ENCODE peak calls at places on chromosomes 5 and 9, in nine cellular contexts. V is K562, L is A549, F is GM12878, A is HCT116, D is SK-N-SH, N is H1, E is HepG2, S is endothelial cell of umbilical vein. Q is an unnamed sample.

GRCh38 chr5:10719965-10720364 is 41.1 kb downstream of the DAP start:
- DNase-seq in V (no peak), L (no peak), F (no peak), A (peak), D (no peak), N (no peak), E (no peak), S (peak), Q (no peak)

GRCh38 chr9:100394819-100395218 is 32.1 kb upstream of the MSANTD3 start:
- DNase-seq in V (no peak), L (no peak), F (no peak), A (no peak), D (no peak), N (no peak), E (no peak), S (no peak), Q (peak)

GRCh38 chr9:23587903-23588302 is 238.1 kb downstream of the ELAVL2 start:
- DNase-seq in V (no peak), L (no peak), F (no peak), A (no peak), D (no peak), N (peak), E (no peak), S (no peak), Q (no peak)

GRCh38 chr9:17063535-17064135 is 71.2 kb upstream of the CNTLN start:
- DNase-seq in V (peak), L (peak), F (no peak), A (peak), D (peak), N (no peak), E (peak), S (peak), Q (peak)

GRCh38 chr5:372556-372910 is 51.0 kb downstream of the AHRR start:
- DNase-seq in V (no peak), L (no peak), F (no peak), A (no peak), D (peak), N (peak), E (no peak), S (no peak), Q (peak)

GRCh38 chr5:78407458-78407857 is 47.0 kb downstream of the SCAMP1 start:
- DNase-seq in V (no peak), L (no peak), F (no peak), A (no peak), D (no peak), N (no peak), E (no peak), S (no peak), Q (no peak)

GRCh38 chr5:180400416-180400815 is 47.3 kb upstream of the GFPT2 start:
- DNase-seq in V (peak), L (no peak), F (no peak), A (no peak), D (no peak), N (no peak), E (no peak), S (no peak), Q (no peak)

GRCh38 chr9:114894801-114895433 is 35.5 kb downstream of the TNFSF8 start:
- DNase-seq in V (no peak), L (peak), F (no peak), A (no peak), D (no peak), N (no peak), E (peak), S (peak), Q (peak)

GRCh38 chr5:74166064-74166463 is 474.5 kb downstream of the ENC1 start:
- DNase-seq in V (no peak), L (no peak), F (no peak), A (no peak), D (no peak), N (no peak), E (no peak), S (peak), Q (no peak)

GRCh38 chr5:23013395-23013994 is 160.4 kb upstream of the CDH12 start:
- DNase-seq in V (no peak), L (no peak), F (no peak), A (no peak), D (no peak), N (no peak), E (no peak), S (no peak), Q (no peak)

GRCh38 chr5:134626369-134627014 is 6.1 kb downstream of the SAR1B start:
- DNase-seq in V (no peak), L (no peak), F (no peak), A (no peak), D (no peak), N (no peak), E (peak), S (peak), Q (peak)

GRCh38 chr9:20219437-20219836 is 402.9 kb downstream of the MLLT3 start:
- DNase-seq in V (no peak), L (no peak), F (no peak), A (no peak), D (no peak), N (no peak), E (no peak), S (no peak), Q (no peak)

GRCh38 chr5:55900068-55900467 is 48.9 kb downstream of the IL31RA start:
- DNase-seq in V (no peak), L (no peak), F (peak), A (no peak), D (no peak), N (no peak), E (no peak), S (no peak), Q (no peak)

GRCh38 chr9:113614843-113615648 is 151.5 kb downstream of the RGS3 start:
- DNase-seq in V (no peak), L (no peak), F (no peak), A (no peak), D (no peak), N (no peak), E (no peak), S (no peak), Q (peak)

GRCh38 chr5:98016771-98017170 is 756.7 kb upstream of the RGMB start:
- DNase-seq in V (no peak), L (no peak), F (no peak), A (no peak), D (no peak), N (no peak), E (no peak), S (no peak), Q (no peak)

GRCh38 chr5:134387443-134387842 is 16.1 kb downstream of the UBE2B start:
- DNase-seq in V (no peak), L (no peak), F (no peak), A (no peak), D (no peak), N (no peak), E (no peak), S (no peak), Q (no peak)

GRCh38 chr9:109013678-109014145 is 413 bp upstream of the CTNNAL1 start:
- DNase-seq in V (no peak), L (no peak), F (no peak), A (no peak), D (no peak), N (no peak), E (no peak), S (no peak), Q (no peak)

GRCh38 chr5:179430256-179431175 is 85.3 kb upstream of the ADAMTS2 start:
- DNase-seq in V (no peak), L (no peak), F (no peak), A (no peak), D (no peak), N (no peak), E (no peak), S (no peak), Q (no peak)

GRCh38 chr5:65927497-65928340 is 1.3 kb downstream of the ERBIN start:
- DNase-seq in V (peak), L (peak), F (no peak), A (no peak), D (peak), N (no peak), E (peak), S (peak), Q (peak)

GRCh38 chr5:133316346-133317343 is 264.8 kb downstream of the HSPA4 start:
- DNase-seq in V (peak), L (peak), F (no peak), A (peak), D (no peak), N (peak), E (peak), S (peak), Q (peak)

GRCh38 chr5:170614071-170614490 is 110.3 kb downstream of the KCNIP1 start:
- DNase-seq in V (no peak), L (no peak), F (no peak), A (no peak), D (peak), N (no peak), E (no peak), S (no peak), Q (no peak)

GRCh38 chr9:131635285-131635684 is 90.0 kb downstream of the PRRT1B start:
- DNase-seq in V (peak), L (peak), F (no peak), A (peak), D (no peak), N (no peak), E (peak), S (peak), Q (peak)

GRCh38 chr5:132086277-132086794 is 12.7 kb downstream of the CSF2 start:
- DNase-seq in V (peak), L (peak), F (no peak), A (no peak), D (peak), N (no peak), E (no peak), S (peak), Q (no peak)

GRCh38 chr5:175378444-175379028 is 65.4 kb downstream of the DRD1 start:
- DNase-seq in V (no peak), L (peak), F (no peak), A (peak), D (no peak), N (no peak), E (no peak), S (no peak), Q (no peak)

GRCh38 chr9:16154570-16155078 is 601.8 kb downstream of the CCDC171 start:
- DNase-seq in V (no peak), L (no peak), F (no peak), A (no peak), D (no peak), N (peak), E (no peak), S (peak), Q (peak)

GRCh38 chr5:64784451-64785025 is 15.8 kb downstream of the CWC27 start:
- DNase-seq in V (peak), L (peak), F (peak), A (peak), D (peak), N (peak), E (peak), S (peak), Q (peak)

GRCh38 chr5:148421661-148422060 is 37.9 kb downstream of the FBXO38 start:
- DNase-seq in V (no peak), L (no peak), F (no peak), A (no peak), D (no peak), N (no peak), E (no peak), S (no peak), Q (no peak)

GRCh38 chr5:35214051-35214450 is 16.2 kb downstream of the PRLR start:
- DNase-seq in V (no peak), L (no peak), F (no peak), A (no peak), D (no peak), N (no peak), E (no peak), S (no peak), Q (no peak)

GRCh38 chr9:88037285-88037845 is 63.0 kb upstream of the CDK20 start:
- DNase-seq in V (no peak), L (no peak), F (no peak), A (no peak), D (no peak), N (no peak), E (no peak), S (no peak), Q (no peak)

GRCh38 chr5:15103864-15104263 is 232.3 kb upstream of the ANKH start:
- DNase-seq in V (no peak), L (no peak), F (no peak), A (no peak), D (no peak), N (no peak), E (no peak), S (no peak), Q (no peak)

GRCh38 chr9:4301302-4301701 is 1.4 kb upstream of the GLIS3 start:
- DNase-seq in V (no peak), L (no peak), F (no peak), A (no peak), D (no peak), N (no peak), E (no peak), S (no peak), Q (peak)

GRCh38 chr5:74201334-74202081 is 439.0 kb downstream of the ENC1 start:
- DNase-seq in V (no peak), L (no peak), F (peak), A (no peak), D (no peak), N (no peak), E (no peak), S (peak), Q (peak)

GRCh38 chr5:1477341-1477740 is 32.1 kb upstream of the SLC6A3 start:
- DNase-seq in V (no peak), L (no peak), F (no peak), A (no peak), D (no peak), N (no peak), E (no peak), S (no peak), Q (peak)

GRCh38 chr5:138650196-138650595 is 75.0 kb upstream of the HSPA9 start:
- DNase-seq in V (no peak), L (no peak), F (no peak), A (no peak), D (no peak), N (no peak), E (no peak), S (no peak), Q (no peak)

GRCh38 chr9:28389411-28389810 is 816.1 kb upstream of the C9orf72 start:
- DNase-seq in V (no peak), L (no peak), F (no peak), A (no peak), D (no peak), N (no peak), E (no peak), S (no peak), Q (no peak)

GRCh38 chr9:98365227-98365669 is 109.8 kb upstream of the TBC1D2 start:
- DNase-seq in V (peak), L (no peak), F (no peak), A (peak), D (no peak), N (no peak), E (peak), S (peak), Q (peak)

GRCh38 chr9:20512106-20512505 is 110.2 kb downstream of the MLLT3 start:
- DNase-seq in V (no peak), L (peak), F (no peak), A (no peak), D (no peak), N (no peak), E (no peak), S (peak), Q (no peak)

GRCh38 chr9:113564804-113565237 is 101.3 kb downstream of the RGS3 start:
- DNase-seq in V (peak), L (no peak), F (no peak), A (no peak), D (peak), N (peak), E (no peak), S (no peak), Q (peak)

GRCh38 chr5:54206580-54207229 is 103.7 kb downstream of the ARL15 start:
- DNase-seq in V (no peak), L (no peak), F (no peak), A (no peak), D (no peak), N (no peak), E (no peak), S (no peak), Q (no peak)

GRCh38 chr5:54207566-54207965 is 102.8 kb downstream of the ARL15 start:
- DNase-seq in V (no peak), L (no peak), F (no peak), A (no peak), D (no peak), N (no peak), E (no peak), S (no peak), Q (no peak)

GRCh38 chr5:54205918-54206317 is 104.5 kb downstream of the ARL15 start:
- DNase-seq in V (no peak), L (no peak), F (no peak), A (no peak), D (no peak), N (no peak), E (no peak), S (no peak), Q (no peak)

GRCh38 chr5:54205453-54205852 is 104.9 kb downstream of the ARL15 start:
- DNase-seq in V (no peak), L (no peak), F (no peak), A (no peak), D (no peak), N (no peak), E (no peak), S (no peak), Q (no peak)
- TF ChIP-seq MAX in V (no peak), L (no peak), F (no peak), A (no peak), D (no peak), N (no peak), E (no peak), S (no peak), Q (no peak)

GRCh38 chr5:141760193-141760592 is 78.2 kb upstream of the ARAP3 start:
- DNase-seq in V (no peak), L (no peak), F (no peak), A (no peak), D (no peak), N (no peak), E (no peak), S (no peak), Q (peak)
- H3K4me3 ChIP-seq in V (no peak), L (no peak), F (no peak), A (no peak), D (no peak), N (no peak), E (no peak), S (no peak), Q (no peak)

DNA sequence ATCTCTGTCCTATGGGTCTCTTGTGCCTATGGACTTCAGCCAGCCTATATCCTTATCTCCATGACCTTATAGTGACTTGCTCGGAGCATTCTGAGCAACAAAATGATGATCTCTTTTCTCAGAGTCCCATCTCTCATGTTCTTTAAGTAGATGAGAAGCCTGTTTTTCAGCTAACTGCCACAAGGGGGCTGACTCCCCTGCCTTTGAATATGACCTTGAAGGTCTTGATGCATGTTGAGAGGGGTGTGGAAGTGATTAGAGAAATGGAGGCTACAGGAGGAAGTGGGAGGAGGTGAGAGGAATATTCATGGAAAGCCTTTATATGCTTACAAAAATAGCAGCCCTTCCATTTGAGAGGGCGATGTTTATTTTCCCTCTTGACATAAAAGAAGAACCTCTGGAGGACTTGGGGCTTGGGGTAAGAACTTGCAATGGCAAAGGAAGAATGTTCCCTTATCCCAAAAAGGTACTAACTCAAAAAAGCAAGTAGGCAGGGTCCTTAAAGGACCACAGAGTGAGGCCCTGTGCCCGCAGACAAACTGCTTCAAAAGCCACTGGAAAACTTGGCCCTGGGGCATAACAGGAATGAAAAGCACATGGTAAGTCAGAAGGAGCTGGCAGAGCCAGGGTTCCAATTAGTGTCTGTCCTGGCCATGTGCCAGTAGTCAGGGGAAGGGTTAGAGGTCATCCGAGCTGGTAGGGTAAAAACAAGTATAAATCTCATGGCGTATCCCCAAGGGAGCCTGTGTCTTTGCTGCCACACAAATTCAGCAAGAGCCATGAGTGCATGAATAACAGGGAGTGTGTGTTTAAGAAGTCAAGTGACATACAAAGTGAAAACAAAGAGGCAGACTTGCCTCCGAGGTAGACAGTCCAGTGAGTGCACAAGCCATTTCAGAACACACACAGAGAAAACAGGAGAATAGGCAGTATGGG is 39.1 kb downstream of the FGD3 start:
- DNase-seq in V (no peak), L (no peak), F (no peak), A (no peak), D (no peak), N (no peak), E (no peak), S (no peak), Q (peak)
- TF ChIP-seq CTCF in V (peak), L (no peak), F (peak), A (peak), D (peak), N (peak), E (no peak), S (peak), Q (peak)

GRCh38 chr9:75866273-75866871 is 24.1 kb upstream of the PCSK5 start:
- DNase-seq in V (peak), L (no peak), F (no peak), A (peak), D (peak), N (peak), E (peak), S (peak), Q (peak)
- TF ChIP-seq MAX in V (no peak), L (no peak), F (no peak), A (no peak), D (no peak), N (no peak), E (no peak), S (no peak), Q (no peak)

GRCh38 chr5:67002832-67003231 is 193.8 kb downstream of the CD180 start:
- DNase-seq in V (no peak), L (no peak), F (no peak), A (no peak), D (no peak), N (no peak), E (peak), S (no peak), Q (no peak)
- H3K4me3 ChIP-seq in V (peak), L (no peak), F (no peak), A (no peak), D (no peak), N (no peak), E (no peak), S (no peak), Q (no peak)

DNA sequence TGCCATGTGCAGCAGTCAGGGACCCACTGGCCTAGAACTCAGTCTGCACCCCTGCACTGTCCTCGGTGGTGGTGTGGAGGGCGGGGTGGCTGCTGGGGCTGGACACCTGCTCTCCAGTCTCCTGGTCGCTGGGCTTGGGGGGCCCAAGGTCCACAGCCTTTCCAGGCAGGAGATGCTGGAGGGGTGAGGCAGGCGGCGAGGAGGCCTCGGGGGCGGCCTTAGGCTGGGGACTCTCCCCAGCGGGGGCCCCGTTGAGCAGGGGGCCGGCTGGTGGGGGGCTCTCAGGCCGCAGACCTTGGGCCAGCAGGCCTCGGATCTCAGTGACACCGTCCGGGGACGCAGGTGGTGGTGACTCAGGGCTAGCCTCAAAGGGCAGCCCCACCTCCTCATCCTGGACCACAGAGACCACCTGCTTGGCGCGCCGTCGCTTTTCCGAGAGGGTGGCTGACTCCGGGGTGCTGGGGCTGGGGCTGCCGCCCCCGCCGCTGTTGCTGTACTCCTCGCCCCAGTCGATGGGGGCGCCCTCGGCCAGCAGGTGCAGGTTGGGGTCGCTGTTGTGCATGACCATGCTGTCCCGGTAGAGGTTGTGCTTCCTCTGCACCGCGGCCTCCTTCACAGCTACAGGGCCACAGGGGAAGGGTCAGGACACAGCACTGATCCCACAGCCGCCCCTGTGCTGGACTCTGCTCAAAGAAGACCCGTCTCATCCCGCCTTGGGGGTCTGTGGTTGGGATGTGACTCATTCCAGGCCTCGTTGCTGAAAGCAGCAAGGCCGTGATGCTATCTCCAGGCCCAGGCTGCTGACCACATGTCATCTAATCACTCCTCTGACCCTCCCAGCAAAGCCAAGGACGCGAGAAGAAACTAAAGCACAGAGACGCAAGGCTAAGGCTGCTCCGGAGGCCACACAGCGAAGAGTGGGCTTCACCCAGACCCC is 55.8 kb downstream of the LRSAM1 start:
- DNase-seq in V (peak), L (no peak), F (no peak), A (no peak), D (peak), N (peak), E (no peak), S (no peak), Q (peak)
- TF ChIP-seq CTCF in V (peak), L (no peak), F (no peak), A (no peak), D (no peak), N (peak), E (no peak), S (no peak), Q (no peak)